ENCODE peak calls at places on chromosomes 16 and 17, in ten cellular contexts. One of them, this sample, is unnamed.

GRCh38 chr16:58854392-58854791 is 120.3 kb upstream of the GOT2 start:
- DNase-seq in NCI-H446 treated with DMSO at 0.1 percent for 48 hours: no peak
- DNase-seq in AG09309: no peak
- DNase-seq in psoas muscle: no peak
- DNase-seq in activated gamma-delta T cell: no peak
- DNase-seq in BJ: no peak
- DNase-seq in nephron progenitor cell: no peak
- DNase-seq in SW 1271: no peak
- DNase-seq in progenitor cell of endocrine pancreas: no peak
- DNase-seq in HCEC 1CT: no peak
- DNase-seq in this sample: no peak

GRCh38 chr16:46854846-46855245 is 23.9 kb upstream of the C16orf87 start:
- DNase-seq in NCI-H446 treated with DMSO at 0.1 percent for 48 hours: no peak
- DNase-seq in AG09309: no peak
- DNase-seq in psoas muscle: no peak
- DNase-seq in activated gamma-delta T cell: no peak
- DNase-seq in BJ: no peak
- DNase-seq in nephron progenitor cell: no peak
- DNase-seq in SW 1271: no peak
- DNase-seq in progenitor cell of endocrine pancreas: no peak
- DNase-seq in HCEC 1CT: no peak
- DNase-seq in this sample: no peak

GRCh38 chr17:5413682-5414081 is 5.8 kb downstream of the NUP88 start:
- DNase-seq in NCI-H446 treated with DMSO at 0.1 percent for 48 hours: no peak
- DNase-seq in AG09309: peak
- DNase-seq in psoas muscle: no peak
- DNase-seq in activated gamma-delta T cell: no peak
- DNase-seq in BJ: peak
- DNase-seq in nephron progenitor cell: no peak
- DNase-seq in SW 1271: no peak
- DNase-seq in progenitor cell of endocrine pancreas: no peak
- DNase-seq in HCEC 1CT: peak
- DNase-seq in this sample: no peak

GRCh38 chr17:64343833-64344637 is 46.6 kb downstream of the PECAM1 start:
- DNase-seq in NCI-H446 treated with DMSO at 0.1 percent for 48 hours: no peak
- DNase-seq in AG09309: peak
- DNase-seq in psoas muscle: peak
- DNase-seq in activated gamma-delta T cell: no peak
- DNase-seq in BJ: no peak
- DNase-seq in nephron progenitor cell: peak
- DNase-seq in SW 1271: no peak
- DNase-seq in progenitor cell of endocrine pancreas: no peak
- DNase-seq in HCEC 1CT: peak
- DNase-seq in this sample: peak

GRCh38 chr16:8686031-8686621 is 11.7 kb downstream of the ABAT start:
- DNase-seq in NCI-H446 treated with DMSO at 0.1 percent for 48 hours: no peak
- DNase-seq in AG09309: no peak
- DNase-seq in psoas muscle: no peak
- DNase-seq in activated gamma-delta T cell: no peak
- DNase-seq in BJ: no peak
- DNase-seq in nephron progenitor cell: peak
- DNase-seq in SW 1271: no peak
- DNase-seq in progenitor cell of endocrine pancreas: no peak
- DNase-seq in HCEC 1CT: no peak
- DNase-seq in this sample: peak

GRCh38 chr17:31678431-31678830 is 180.6 kb downstream of the COPRS start:
- DNase-seq in NCI-H446 treated with DMSO at 0.1 percent for 48 hours: peak
- DNase-seq in AG09309: peak
- DNase-seq in psoas muscle: peak
- DNase-seq in activated gamma-delta T cell: no peak
- DNase-seq in BJ: no peak
- DNase-seq in nephron progenitor cell: no peak
- DNase-seq in SW 1271: no peak
- DNase-seq in progenitor cell of endocrine pancreas: no peak
- DNase-seq in HCEC 1CT: peak
- DNase-seq in this sample: no peak

GRCh38 chr17:72119963-72120877 is 600 bp upstream of the SOX9 start:
- DNase-seq in NCI-H446 treated with DMSO at 0.1 percent for 48 hours: no peak
- DNase-seq in AG09309: no peak
- DNase-seq in psoas muscle: peak
- DNase-seq in activated gamma-delta T cell: no peak
- DNase-seq in BJ: no peak
- DNase-seq in nephron progenitor cell: peak
- DNase-seq in SW 1271: peak
- DNase-seq in progenitor cell of endocrine pancreas: peak
- DNase-seq in HCEC 1CT: peak
- DNase-seq in this sample: peak

GRCh38 chr16:57959804-57960203 is 11.1 kb downstream of the CNGB1 start:
- DNase-seq in NCI-H446 treated with DMSO at 0.1 percent for 48 hours: no peak
- DNase-seq in AG09309: no peak
- DNase-seq in psoas muscle: no peak
- DNase-seq in activated gamma-delta T cell: no peak
- DNase-seq in BJ: no peak
- DNase-seq in nephron progenitor cell: no peak
- DNase-seq in SW 1271: no peak
- DNase-seq in progenitor cell of endocrine pancreas: no peak
- DNase-seq in HCEC 1CT: no peak
- DNase-seq in this sample: no peak

GRCh38 chr16:50747206-50747956 is 5.5 kb downstream of the CYLD start:
- DNase-seq in NCI-H446 treated with DMSO at 0.1 percent for 48 hours: no peak
- DNase-seq in AG09309: no peak
- DNase-seq in psoas muscle: no peak
- DNase-seq in activated gamma-delta T cell: no peak
- DNase-seq in BJ: no peak
- DNase-seq in nephron progenitor cell: no peak
- DNase-seq in SW 1271: no peak
- DNase-seq in progenitor cell of endocrine pancreas: no peak
- DNase-seq in HCEC 1CT: peak
- DNase-seq in this sample: no peak

GRCh38 chr16:81638286-81638945 is 140.7 kb upstream of the PLCG2 start:
- DNase-seq in NCI-H446 treated with DMSO at 0.1 percent for 48 hours: no peak
- DNase-seq in AG09309: no peak
- DNase-seq in psoas muscle: no peak
- DNase-seq in activated gamma-delta T cell: no peak
- DNase-seq in BJ: no peak
- DNase-seq in nephron progenitor cell: no peak
- DNase-seq in SW 1271: no peak
- DNase-seq in progenitor cell of endocrine pancreas: no peak
- DNase-seq in HCEC 1CT: no peak
- DNase-seq in this sample: no peak

GRCh38 chr17:61574542-61575351 is 16.3 kb downstream of the NACA2 start:
- DNase-seq in NCI-H446 treated with DMSO at 0.1 percent for 48 hours: peak
- DNase-seq in AG09309: no peak
- DNase-seq in psoas muscle: no peak
- DNase-seq in activated gamma-delta T cell: no peak
- DNase-seq in BJ: no peak
- DNase-seq in nephron progenitor cell: peak
- DNase-seq in SW 1271: no peak
- DNase-seq in progenitor cell of endocrine pancreas: no peak
- DNase-seq in HCEC 1CT: peak
- DNase-seq in this sample: no peak

GRCh38 chr17:63162406-63163157 is 196.5 kb downstream of the TANC2 start:
- DNase-seq in NCI-H446 treated with DMSO at 0.1 percent for 48 hours: no peak
- DNase-seq in AG09309: no peak
- DNase-seq in psoas muscle: no peak
- DNase-seq in activated gamma-delta T cell: no peak
- DNase-seq in BJ: no peak
- DNase-seq in nephron progenitor cell: no peak
- DNase-seq in SW 1271: no peak
- DNase-seq in progenitor cell of endocrine pancreas: no peak
- DNase-seq in HCEC 1CT: no peak
- DNase-seq in this sample: no peak

GRCh38 chr17:30021708-30022317 is 80.4 kb downstream of the EFCAB5 start:
- DNase-seq in NCI-H446 treated with DMSO at 0.1 percent for 48 hours: no peak
- DNase-seq in AG09309: no peak
- DNase-seq in psoas muscle: no peak
- DNase-seq in activated gamma-delta T cell: no peak
- DNase-seq in BJ: no peak
- DNase-seq in nephron progenitor cell: peak
- DNase-seq in SW 1271: no peak
- DNase-seq in progenitor cell of endocrine pancreas: no peak
- DNase-seq in HCEC 1CT: peak
- DNase-seq in this sample: no peak

GRCh38 chr16:86297391-86297790 is 212.9 kb upstream of the FOXF1 start:
- DNase-seq in NCI-H446 treated with DMSO at 0.1 percent for 48 hours: no peak
- DNase-seq in AG09309: no peak
- DNase-seq in psoas muscle: no peak
- DNase-seq in activated gamma-delta T cell: no peak
- DNase-seq in BJ: no peak
- DNase-seq in nephron progenitor cell: no peak
- DNase-seq in SW 1271: no peak
- DNase-seq in progenitor cell of endocrine pancreas: no peak
- DNase-seq in HCEC 1CT: peak
- DNase-seq in this sample: no peak

GRCh38 chr17:13885953-13886889 is 183.1 kb upstream of the COX10 start:
- DNase-seq in NCI-H446 treated with DMSO at 0.1 percent for 48 hours: no peak
- DNase-seq in AG09309: no peak
- DNase-seq in psoas muscle: no peak
- DNase-seq in activated gamma-delta T cell: no peak
- DNase-seq in BJ: no peak
- DNase-seq in nephron progenitor cell: no peak
- DNase-seq in SW 1271: no peak
- DNase-seq in progenitor cell of endocrine pancreas: no peak
- DNase-seq in HCEC 1CT: peak
- DNase-seq in this sample: peak

GRCh38 chr17:17724307-17724921 is 43.2 kb downstream of the RAI1 start:
- DNase-seq in NCI-H446 treated with DMSO at 0.1 percent for 48 hours: no peak
- DNase-seq in AG09309: no peak
- DNase-seq in psoas muscle: peak
- DNase-seq in activated gamma-delta T cell: no peak
- DNase-seq in BJ: no peak
- DNase-seq in nephron progenitor cell: no peak
- DNase-seq in SW 1271: no peak
- DNase-seq in progenitor cell of endocrine pancreas: no peak
- DNase-seq in HCEC 1CT: no peak
- DNase-seq in this sample: peak

GRCh38 chr17:82257473-82257872 is 16.0 kb downstream of the CSNK1D start:
- DNase-seq in NCI-H446 treated with DMSO at 0.1 percent for 48 hours: no peak
- DNase-seq in AG09309: no peak
- DNase-seq in psoas muscle: peak
- DNase-seq in activated gamma-delta T cell: peak
- DNase-seq in BJ: no peak
- DNase-seq in nephron progenitor cell: no peak
- DNase-seq in SW 1271: no peak
- DNase-seq in progenitor cell of endocrine pancreas: no peak
- DNase-seq in HCEC 1CT: no peak
- DNase-seq in this sample: peak

GRCh38 chr16:30028438-30029093 is 2.5 kb downstream of the TLCD3B start:
- DNase-seq in NCI-H446 treated with DMSO at 0.1 percent for 48 hours: no peak
- DNase-seq in AG09309: no peak
- DNase-seq in psoas muscle: no peak
- DNase-seq in activated gamma-delta T cell: no peak
- DNase-seq in BJ: no peak
- DNase-seq in nephron progenitor cell: peak
- DNase-seq in SW 1271: no peak
- DNase-seq in progenitor cell of endocrine pancreas: peak
- DNase-seq in HCEC 1CT: no peak
- DNase-seq in this sample: no peak

GRCh38 chr16:27472091-27473020 is 70.4 kb downstream of the IL21R start:
- DNase-seq in NCI-H446 treated with DMSO at 0.1 percent for 48 hours: no peak
- DNase-seq in AG09309: no peak
- DNase-seq in psoas muscle: no peak
- DNase-seq in activated gamma-delta T cell: no peak
- DNase-seq in BJ: no peak
- DNase-seq in nephron progenitor cell: no peak
- DNase-seq in SW 1271: no peak
- DNase-seq in progenitor cell of endocrine pancreas: no peak
- DNase-seq in HCEC 1CT: no peak
- DNase-seq in this sample: peak

GRCh38 chr16:76500006-76500405 is 222.8 kb downstream of the CNTNAP4 start:
- DNase-seq in NCI-H446 treated with DMSO at 0.1 percent for 48 hours: no peak
- DNase-seq in AG09309: no peak
- DNase-seq in psoas muscle: no peak
- DNase-seq in activated gamma-delta T cell: no peak
- DNase-seq in BJ: no peak
- DNase-seq in nephron progenitor cell: no peak
- DNase-seq in SW 1271: no peak
- DNase-seq in progenitor cell of endocrine pancreas: no peak
- DNase-seq in HCEC 1CT: no peak
- DNase-seq in this sample: no peak

GRCh38 chr16:66475232-66475631 is 48.1 kb downstream of the BEAN1 start:
- DNase-seq in NCI-H446 treated with DMSO at 0.1 percent for 48 hours: no peak
- DNase-seq in AG09309: no peak
- DNase-seq in psoas muscle: no peak
- DNase-seq in activated gamma-delta T cell: no peak
- DNase-seq in BJ: no peak
- DNase-seq in nephron progenitor cell: no peak
- DNase-seq in SW 1271: no peak
- DNase-seq in progenitor cell of endocrine pancreas: no peak
- DNase-seq in HCEC 1CT: no peak
- DNase-seq in this sample: no peak

GRCh38 chr16:2212362-2213324 is 2.0 kb upstream of the BRICD5 start:
- DNase-seq in NCI-H446 treated with DMSO at 0.1 percent for 48 hours: no peak
- DNase-seq in AG09309: no peak
- DNase-seq in psoas muscle: peak
- DNase-seq in activated gamma-delta T cell: no peak
- DNase-seq in BJ: no peak
- DNase-seq in nephron progenitor cell: no peak
- DNase-seq in SW 1271: no peak
- DNase-seq in progenitor cell of endocrine pancreas: no peak
- DNase-seq in HCEC 1CT: no peak
- DNase-seq in this sample: no peak

GRCh38 chr17:80938556-80938955 is 53.1 kb upstream of the CHMP6 start:
- DNase-seq in NCI-H446 treated with DMSO at 0.1 percent for 48 hours: no peak
- DNase-seq in AG09309: no peak
- DNase-seq in psoas muscle: no peak
- DNase-seq in activated gamma-delta T cell: no peak
- DNase-seq in BJ: no peak
- DNase-seq in nephron progenitor cell: no peak
- DNase-seq in SW 1271: no peak
- DNase-seq in progenitor cell of endocrine pancreas: no peak
- DNase-seq in HCEC 1CT: no peak
- DNase-seq in this sample: no peak

GRCh38 chr16:89958068-89958467 is 9.5 kb downstream of the DEF8 start:
- DNase-seq in NCI-H446 treated with DMSO at 0.1 percent for 48 hours: no peak
- DNase-seq in AG09309: no peak
- DNase-seq in psoas muscle: peak
- DNase-seq in activated gamma-delta T cell: no peak
- DNase-seq in BJ: no peak
- DNase-seq in nephron progenitor cell: peak
- DNase-seq in SW 1271: no peak
- DNase-seq in progenitor cell of endocrine pancreas: no peak
- DNase-seq in HCEC 1CT: no peak
- DNase-seq in this sample: peak

GRCh38 chr17:77832180-77832560 is 126.3 kb upstream of the TNRC6C start:
- DNase-seq in NCI-H446 treated with DMSO at 0.1 percent for 48 hours: no peak
- DNase-seq in AG09309: no peak
- DNase-seq in psoas muscle: no peak
- DNase-seq in activated gamma-delta T cell: no peak
- DNase-seq in BJ: no peak
- DNase-seq in nephron progenitor cell: no peak
- DNase-seq in SW 1271: no peak
- DNase-seq in progenitor cell of endocrine pancreas: no peak
- DNase-seq in HCEC 1CT: no peak
- DNase-seq in this sample: no peak

GRCh38 chr17:43979011-43979410 is 25.3 kb upstream of the PYY start:
- DNase-seq in NCI-H446 treated with DMSO at 0.1 percent for 48 hours: no peak
- DNase-seq in AG09309: no peak
- DNase-seq in psoas muscle: no peak
- DNase-seq in activated gamma-delta T cell: no peak
- DNase-seq in BJ: no peak
- DNase-seq in nephron progenitor cell: no peak
- DNase-seq in SW 1271: no peak
- DNase-seq in progenitor cell of endocrine pancreas: no peak
- DNase-seq in HCEC 1CT: no peak
- DNase-seq in this sample: no peak

GRCh38 chr16:74073471-74073870 is 223.1 kb upstream of the PSMD7 start:
- DNase-seq in NCI-H446 treated with DMSO at 0.1 percent for 48 hours: no peak
- DNase-seq in AG09309: no peak
- DNase-seq in psoas muscle: no peak
- DNase-seq in activated gamma-delta T cell: no peak
- DNase-seq in BJ: no peak
- DNase-seq in nephron progenitor cell: no peak
- DNase-seq in SW 1271: no peak
- DNase-seq in progenitor cell of endocrine pancreas: no peak
- DNase-seq in HCEC 1CT: no peak
- DNase-seq in this sample: no peak

GRCh38 chr17:81338301-81339179 is 43.4 kb upstream of the SLC38A10 start:
- DNase-seq in NCI-H446 treated with DMSO at 0.1 percent for 48 hours: no peak
- DNase-seq in AG09309: no peak
- DNase-seq in psoas muscle: peak
- DNase-seq in activated gamma-delta T cell: no peak
- DNase-seq in BJ: no peak
- DNase-seq in nephron progenitor cell: no peak
- DNase-seq in SW 1271: no peak
- DNase-seq in progenitor cell of endocrine pancreas: no peak
- DNase-seq in HCEC 1CT: no peak
- DNase-seq in this sample: no peak

This sample was measured in Right ventricle myocardium inferior.